ENCODE peak calls at places on chromosome 7, in six cellular contexts. G, C, B, M, K and J are unnamed samples.

GRCh38 chr7:88200793-88201192 is 19.0 kb downstream of the SRI start:
- DNase-seq in G (no peak), C (no peak), B (no peak), M (no peak), K (no peak), J (no peak)

GRCh38 chr7:74174606-74175082 is 488 bp downstream of the EIF4H start:
- DNase-seq in G (no peak), C (peak; percentile 36), B (peak; percentile 61), M (peak; percentile 53), K (peak; percentile 69), J (peak; percentile 38)

GRCh38 chr7:138188290-138188858 is 112.1 kb downstream of the AKR1D1 start:
- DNase-seq in G (no peak), C (peak; percentile 38), B (no peak), M (no peak), K (no peak), J (no peak)

GRCh38 chr7:137289101-137289500 is 54.4 kb downstream of the PTN start:
- DNase-seq in G (no peak), C (no peak), B (no peak), M (no peak), K (no peak), J (no peak)

GRCh38 chr7:2522780-2523433 is 3.3 kb downstream of the LFNG start:
- DNase-seq in G (no peak), C (peak; percentile 73), B (peak; percentile 59), M (no peak), K (peak; percentile 68), J (no peak)

GRCh38 chr7:37311282-37311868 is 137.3 kb downstream of the ELMO1 start:
- DNase-seq in G (no peak), C (no peak), B (no peak), M (no peak), K (peak; percentile 42), J (no peak)

GRCh38 chr7:66296555-66296954 is 91.4 kb downstream of the TPST1 start:
- DNase-seq in G (no peak), C (no peak), B (peak; percentile 64), M (no peak), K (peak; percentile 58), J (no peak)

GRCh38 chr7:124489925-124490324 is 275.7 kb downstream of the GPR37 start:
- DNase-seq in G (no peak), C (no peak), B (no peak), M (no peak), K (no peak), J (no peak)

GRCh38 chr7:102425639-102426267 is 7.6 kb upstream of the ORAI2 start:
- DNase-seq in G (peak; percentile 84), C (peak; percentile 54), B (no peak), M (peak; percentile 31), K (no peak), J (peak; percentile 87)

GRCh38 chr7:64744680-64745079 is 49.5 kb upstream of the ZNF138 start:
- DNase-seq in G (no peak), C (no peak), B (no peak), M (no peak), K (no peak), J (no peak)

GRCh38 chr7:39406464-39406863 is 159.7 kb upstream of the YAE1 start:
- DNase-seq in G (no peak), C (no peak), B (no peak), M (no peak), K (no peak), J (no peak)

GRCh38 chr7:91164948-91165845 is 99.0 kb upstream of the FZD1 start:
- DNase-seq in G (peak; percentile 44), C (no peak), B (peak; percentile 72), M (no peak), K (peak; percentile 73), J (peak; percentile 46)

GRCh38 chr7:142603870-142604448 is 145.3 kb upstream of the PRSS1 start:
- DNase-seq in G (peak; percentile 51), C (no peak), B (peak; percentile 59), M (no peak), K (peak; percentile 79), J (peak; percentile 62)

GRCh38 chr7:90244909-90245841 is at the start of gene CFAP69:
- DNase-seq in G (peak; percentile 80), C (peak; percentile 93), B (peak; percentile 93), M (peak; percentile 82), K (peak; percentile 92), J (peak; percentile 89)

GRCh38 chr7:100791881-100792666 is 35.2 kb downstream of the EPHB4 start:
- DNase-seq in G (no peak), C (no peak), B (no peak), M (no peak), K (no peak), J (no peak)